ENCODE peak calls at places on chromosomes 16 and 17, in four cellular contexts. X is HepG2, K is GM12878, D is K562. V is an unnamed sample.

GRCh38 chr17:21679256-21680146 is 12.8 kb upstream of the KCNJ18 start:
- DNase-seq in D (no peak), K (no peak), X (no peak), V (no peak)

GRCh38 chr17:51118330-51119195 is 2.1 kb downstream of the SPAG9 start:
- DNase-seq in D (no peak), X (peak; percentile 77), K (no peak), V (no peak)

GRCh38 chr17:65742433-65743312 is 181.2 kb upstream of the AXIN2 start:
- DNase-seq in K (no peak), X (peak; percentile 62), D (no peak), V (no peak)

GRCh38 chr16:48157302-48157701 is 1.5 kb upstream of the ABCC12 start:
- DNase-seq in X (no peak), D (no peak), K (no peak), V (no peak)

GRCh38 chr16:35391328-35391727 is 1931.9 kb downstream of the TP53TG3F start:
- DNase-seq in D (no peak), K (no peak), X (peak; percentile 43), V (peak; percentile 4)

GRCh38 chr16:78961464-78961863 is 639.1 kb downstream of the MAF start:
- DNase-seq in D (no peak), K (peak; percentile 51), X (no peak), V (no peak)

GRCh38 chr17:20226814-20227482 is 217.8 kb downstream of the SPECC1 start:
- DNase-seq in D (peak; percentile 79), X (peak; percentile 50), K (no peak), V (peak; percentile 80)

GRCh38 chr17:29838961-29839360 is 91.1 kb downstream of the SSH2 start:
- DNase-seq in X (no peak), D (no peak), K (no peak), V (no peak)

GRCh38 chr16:88920618-88921602 is 54.5 kb upstream of the PABPN1L start:
- DNase-seq in D (peak; percentile 37), K (no peak), X (no peak), V (no peak)

GRCh38 chr16:66976746-66977145 is 11.6 kb upstream of the CES4A start:
- DNase-seq in K (no peak), D (no peak), X (no peak), V (no peak)

GRCh38 chr16:10922328-10923145 is 19.7 kb downstream of the DEXI start:
- DNase-seq in D (no peak), X (peak; percentile 44), K (no peak), V (no peak)

GRCh38 chr16:4140652-4141051 is 24.4 kb upstream of the ADCY9 start:
- DNase-seq in D (no peak), K (peak; percentile 38), X (no peak), V (no peak)

GRCh38 chr16:56931253-56931768 is 631 bp upstream of the HERPUD1 start:
- DNase-seq in X (no peak), K (peak; percentile 67), D (no peak), V (peak; percentile 32)

DNA sequence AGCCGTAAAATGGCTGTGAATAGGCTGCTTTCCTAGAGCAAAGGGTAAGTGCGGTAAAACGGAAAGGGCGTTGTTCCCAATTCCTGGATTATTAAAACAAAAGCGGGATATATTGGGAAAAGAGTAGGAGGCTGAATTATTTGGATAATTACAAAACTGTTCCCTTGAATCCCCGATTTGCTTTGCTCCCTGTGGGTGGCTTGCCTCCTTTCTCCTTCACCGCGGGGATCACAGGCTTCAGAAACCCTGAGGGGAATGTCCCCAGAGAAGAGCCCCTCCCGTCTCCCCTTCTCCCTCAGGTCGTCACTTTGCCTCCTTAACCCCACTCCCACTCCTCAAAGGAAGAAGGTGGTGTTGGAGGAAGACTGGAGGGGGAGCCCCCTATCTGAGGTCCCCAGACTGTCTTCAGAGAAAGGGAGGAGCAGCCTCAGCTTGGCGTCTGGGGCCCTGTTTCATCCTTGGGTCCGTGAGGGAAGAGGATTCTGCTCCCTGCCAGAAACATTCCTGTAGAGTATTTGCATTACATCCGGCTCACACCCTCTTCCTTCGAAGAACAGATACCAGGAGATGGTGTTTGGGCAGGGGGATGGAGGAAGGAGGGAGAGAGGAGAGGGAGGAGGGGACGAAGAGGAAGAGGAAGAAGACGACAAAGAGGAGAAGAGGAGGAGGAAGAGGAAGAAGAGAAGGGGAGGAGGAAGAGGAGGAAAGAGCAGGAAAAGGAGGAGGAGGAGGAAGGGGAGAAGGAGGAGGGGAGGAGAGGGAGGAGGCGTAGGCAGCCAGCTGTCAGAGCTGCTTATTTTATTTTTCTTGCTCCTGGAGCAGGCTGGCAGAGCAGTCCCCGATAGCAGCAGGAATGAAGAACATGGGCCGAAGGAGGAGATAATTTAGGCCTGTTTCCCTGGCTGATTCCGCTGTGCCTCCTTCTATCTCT is 31.8 kb downstream of the MRM1 start:
- DNase-seq in X (no peak), K (no peak), D (no peak), V (no peak)
- TF ChIP-seq FOXK2 in X (no peak), K (no peak), D (no peak), V (no peak)

DNA sequence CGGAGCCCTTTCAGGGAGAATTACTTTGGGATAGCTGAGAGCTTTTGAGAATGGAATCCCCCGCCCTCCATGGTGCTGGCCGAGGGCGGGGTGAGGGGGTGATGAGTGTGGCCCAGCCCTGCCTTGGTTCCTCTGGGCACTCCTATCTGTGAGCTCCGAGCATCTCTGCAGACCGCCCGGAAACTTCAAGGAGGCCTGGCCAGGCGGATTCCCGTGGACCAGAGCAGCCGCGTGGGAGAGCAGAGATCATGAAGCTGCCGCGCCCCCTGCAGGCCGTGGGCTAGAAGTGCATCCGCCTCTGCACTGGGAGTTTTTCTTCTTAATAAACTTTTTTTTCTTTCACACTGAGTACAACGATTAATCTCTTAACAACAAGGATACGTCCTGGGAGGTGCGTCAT is 392.9 kb upstream of the EEF2KMT start:
- DNase-seq in D (peak; percentile 75), K (no peak), X (peak; percentile 43), V (peak; percentile 69)
- TF ChIP-seq FOXK2 in D (no peak), K (no peak), X (no peak), V (no peak)

GRCh38 chr16:734208-734980 is 6.4 kb downstream of the CIAO3 start:
- DNase-seq in K (no peak), X (no peak), D (no peak), V (no peak)

GRCh38 chr16:733382-734207 is 6.7 kb downstream of the HAGHL start:
- DNase-seq in K (no peak), D (peak; percentile 48), X (no peak), V (no peak)

GRCh38 chr16:730666-731509 is 4.0 kb downstream of the HAGHL start:
- DNase-seq in K (no peak), X (no peak), D (no peak), V (no peak)

GRCh38 chr16:732936-733335 is 6.0 kb downstream of the HAGHL start:
- DNase-seq in K (no peak), D (no peak), X (no peak), V (no peak)

DNA sequence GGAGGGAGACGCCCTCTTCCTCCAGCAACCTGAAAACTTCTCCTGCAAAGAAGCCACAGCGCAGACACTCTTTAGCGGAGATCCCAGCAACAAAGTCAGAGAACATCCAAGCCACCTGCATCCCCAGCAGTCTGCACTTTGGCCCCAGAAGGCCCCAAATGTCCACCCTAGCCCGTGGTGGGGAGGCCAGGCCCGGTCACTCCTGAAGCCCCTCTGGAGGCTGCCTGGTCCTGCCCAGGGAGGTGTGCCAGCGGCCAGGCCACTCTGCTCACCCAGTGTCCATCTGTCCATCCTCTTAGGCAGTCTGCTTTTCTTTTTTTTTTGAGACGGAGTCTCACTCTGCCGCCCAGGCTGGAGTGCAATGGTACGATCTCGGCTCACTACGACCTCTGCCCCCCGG is 5.4 kb downstream of the HAGHL start:
- DNase-seq in D (no peak), K (no peak), X (no peak), V (no peak)
- TF ChIP-seq FOXK2 in D (no peak), K (no peak), X (no peak), V (no peak)

GRCh38 chr17:78951967-78952551 is 26.9 kb upstream of the TIMP2 start:
- DNase-seq in K (no peak), X (peak; percentile 30), D (no peak), V (no peak)
- TF ChIP-seq FOXK2 in K (no peak), X (no peak), D (no peak), V (no peak)

GRCh38 chr17:72092710-72093322 is 28.0 kb upstream of the SOX9 start:
- DNase-seq in D (no peak), K (no peak), X (peak; percentile 98), V (no peak)
- TF ChIP-seq FOXK2 in D (no peak), K (no peak), X (no peak), V (no peak)

GRCh38 chr17:59848385-59848668 is 44.4 kb downstream of the TUBD1 start:
- DNase-seq in X (no peak), D (no peak), K (no peak), V (no peak)
- TF ChIP-seq FOXK2 in X (no peak), D (no peak), K (no peak), V (no peak)